ENCODE peak calls at places on chromosomes 2 and 18, in four cellular contexts. L, H, N and U are unnamed samples.

GRCh38 chr2:241859017-241859435 is 332 bp upstream of the PDCD1 start:
- DNase-seq in L (peak), H (no peak), N (no peak), U (no peak)

GRCh38 chr2:240431276-240431662 is 4.2 kb upstream of the GPC1 start:
- DNase-seq in L (no peak), H (no peak), N (no peak), U (no peak)

GRCh38 chr18:32696376-32696775 is 76.4 kb downstream of the KLHL14 start:
- DNase-seq in L (no peak), H (no peak), N (no peak), U (no peak)

GRCh38 chr18:72419914-72420313 is 124.2 kb downstream of the CBLN2 start:
- DNase-seq in L (no peak), H (no peak), N (no peak), U (no peak)

GRCh38 chr2:226611196-226611943 is 188.2 kb downstream of the IRS1 start:
- DNase-seq in L (no peak), H (peak), N (no peak), U (no peak)

GRCh38 chr2:22683911-22684310 is 701.1 kb upstream of the KLHL29 start:
- DNase-seq in L (no peak), H (no peak), N (no peak), U (no peak)

GRCh38 chr2:240501531-240501991 is 56.2 kb downstream of the ANKMY1 start:
- DNase-seq in L (no peak), H (no peak), N (no peak), U (no peak)

GRCh38 chr2:24892928-24893327 is 27.1 kb downstream of the ADCY3 start:
- DNase-seq in L (no peak), H (no peak), N (no peak), U (no peak)

GRCh38 chr2:156675896-156676295 is 239.7 kb downstream of the GPD2 start:
- DNase-seq in L (no peak), H (no peak), N (no peak), U (no peak)

GRCh38 chr18:48950536-48951447 is at the start of gene SMAD7:
- DNase-seq in L (peak), H (no peak), N (no peak), U (peak)

GRCh38 chr2:241204490-241204889 is 16.0 kb downstream of the ANO7 start:
- DNase-seq in L (no peak), H (no peak), N (no peak), U (no peak)

GRCh38 chr2:126796931-126797621 is 101.6 kb upstream of the TEX51 start:
- DNase-seq in L (no peak), H (no peak), N (no peak), U (no peak)

GRCh38 chr2:233380132-233381012 is 26.1 kb downstream of the DGKD start:
- DNase-seq in L (peak), H (no peak), N (no peak), U (no peak)

GRCh38 chr2:200471324-200471848 is 38.5 kb downstream of the KCTD18 start:
- DNase-seq in L (no peak), H (peak), N (peak), U (peak)

GRCh38 chr2:144580521-144581153 is 60.7 kb upstream of the ZEB2 start:
- DNase-seq in L (peak), H (no peak), N (no peak), U (peak)

GRCh38 chr2:209872675-209873074 is 101.0 kb downstream of the UNC80 start:
- DNase-seq in L (no peak), H (peak), N (peak), U (no peak)

GRCh38 chr18:10131036-10131774 is 217.4 kb downstream of the VAPA start:
- DNase-seq in L (no peak), H (no peak), N (no peak), U (no peak)

GRCh38 chr18:41599529-41599928 is 355.5 kb upstream of the PIK3C3 start:
- DNase-seq in L (no peak), H (no peak), N (no peak), U (no peak)

GRCh38 chr2:220227272-220227920 is 600.0 kb downstream of the SLC4A3 start:
- DNase-seq in L (no peak), H (no peak), N (no peak), U (no peak)

GRCh38 chr18:50022985-50023384 is 172.0 kb downstream of the MYO5B start:
- DNase-seq in L (no peak), H (no peak), N (no peak), U (no peak)

GRCh38 chr18:35938562-35938961 is 33.9 kb upstream of the RMP24 start:
- DNase-seq in L (no peak), H (no peak), N (no peak), U (no peak)

GRCh38 chr2:147019296-147019695 is 825.5 kb upstream of the ACVR2A start:
- DNase-seq in L (no peak), H (no peak), N (no peak), U (no peak)

GRCh38 chr18:58552057-58552461 is 76.8 kb downstream of the ALPK2 start:
- DNase-seq in L (no peak), H (peak), N (peak), U (no peak)

DNA sequence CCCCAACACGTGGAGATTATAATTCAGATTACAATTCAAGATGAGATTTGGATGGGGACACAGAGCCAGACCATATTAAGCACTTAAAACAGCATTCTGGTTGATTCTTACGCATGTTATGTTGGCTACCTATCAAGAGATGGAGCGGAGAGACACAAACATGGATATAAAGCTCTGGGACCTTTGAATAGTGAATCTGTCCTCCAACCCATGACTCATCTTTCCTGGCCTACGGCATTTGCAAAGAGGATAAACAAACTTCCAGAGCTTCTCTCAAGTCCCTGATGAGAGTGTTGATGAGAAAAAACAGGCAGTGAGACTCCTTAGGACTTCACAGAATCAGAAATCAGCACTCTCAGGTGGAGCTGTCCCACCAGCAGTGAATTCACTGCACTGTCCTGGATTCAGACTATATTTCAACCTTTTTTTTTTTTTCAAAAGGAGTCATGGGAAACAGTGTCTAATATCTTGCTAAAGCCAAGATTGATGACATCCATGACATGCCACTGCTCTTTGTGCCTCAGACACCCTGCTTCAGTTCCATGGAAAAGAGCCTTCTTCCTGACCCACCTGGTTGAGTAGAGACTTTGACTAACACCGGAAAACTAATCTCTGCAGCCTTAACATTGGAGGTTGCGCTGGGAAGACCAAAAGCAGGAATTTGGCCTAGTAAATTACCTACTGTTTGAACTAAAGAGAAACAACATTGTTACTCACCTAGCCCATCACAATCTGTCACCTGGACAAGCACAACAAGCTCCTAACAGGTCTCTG is 62.1 kb upstream of the NPAS2 start:
- DNase-seq in L (no peak), H (peak), N (no peak), U (peak)
- TF ChIP-seq POLR2AphosphoS5 in L (no peak), H (no peak), N (no peak), U (no peak)

GRCh38 chr2:28336264-28336992 is 56.2 kb upstream of the FOSL2 start:
- DNase-seq in L (no peak), H (no peak), N (no peak), U (no peak)

GRCh38 chr2:28334527-28334891 is 58.1 kb upstream of the FOSL2 start:
- DNase-seq in L (no peak), H (no peak), N (no peak), U (no peak)

GRCh38 chr2:28335666-28336065 is 57.0 kb upstream of the FOSL2 start:
- DNase-seq in L (no peak), H (no peak), N (no peak), U (no peak)

GRCh38 chr2:28332696-28333095 is 60.0 kb upstream of the FOSL2 start:
- DNase-seq in L (no peak), H (no peak), N (no peak), U (no peak)

DNA sequence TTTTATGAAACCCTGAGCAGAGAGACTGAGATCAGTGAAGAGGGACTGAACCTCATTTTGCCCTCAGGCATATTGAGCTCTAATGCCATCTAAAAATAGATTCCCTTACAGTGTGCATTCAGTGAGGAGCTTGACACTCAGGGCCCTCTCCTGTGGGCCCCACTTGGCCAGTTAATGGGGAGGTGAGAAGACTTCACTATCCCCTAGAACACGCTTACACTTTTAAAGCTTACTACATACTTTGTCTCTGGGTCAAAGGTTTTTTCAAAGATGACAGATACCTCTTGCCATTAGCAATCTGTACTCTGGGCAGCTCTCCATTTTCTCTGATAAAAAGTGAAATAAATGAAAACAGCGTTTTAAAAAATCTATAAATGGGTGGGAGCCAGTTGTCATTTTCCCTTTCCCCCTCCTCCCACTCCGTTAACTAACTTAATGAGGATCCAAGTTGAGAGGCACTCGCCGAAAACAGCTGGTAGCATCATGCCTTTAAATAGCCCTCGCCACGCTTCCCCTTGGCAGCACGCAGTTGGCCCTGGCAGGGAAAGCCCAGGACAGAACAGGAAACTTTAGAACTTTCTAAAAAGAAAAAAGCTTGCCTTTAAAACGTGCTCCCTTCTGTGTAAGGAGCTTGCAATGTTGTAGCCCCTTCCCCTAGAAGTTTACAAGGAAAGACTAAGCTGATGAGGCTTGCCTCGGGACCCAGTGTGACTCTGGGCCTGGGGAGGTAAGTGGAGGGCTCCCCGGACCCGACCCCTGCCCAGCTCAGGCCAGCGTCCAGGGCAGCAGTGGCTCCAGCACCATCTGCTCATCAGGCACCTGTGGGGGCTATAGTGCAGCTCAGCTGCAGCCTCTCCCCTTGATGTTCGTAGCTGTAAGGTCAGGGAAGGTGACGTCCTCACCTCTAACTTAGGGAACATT is 58.8 kb upstream of the FOSL2 start:
- DNase-seq in L (no peak), H (no peak), N (no peak), U (no peak)
- TF ChIP-seq POLR2A in L (no peak), H (no peak), N (no peak), U (no peak)

DNA sequence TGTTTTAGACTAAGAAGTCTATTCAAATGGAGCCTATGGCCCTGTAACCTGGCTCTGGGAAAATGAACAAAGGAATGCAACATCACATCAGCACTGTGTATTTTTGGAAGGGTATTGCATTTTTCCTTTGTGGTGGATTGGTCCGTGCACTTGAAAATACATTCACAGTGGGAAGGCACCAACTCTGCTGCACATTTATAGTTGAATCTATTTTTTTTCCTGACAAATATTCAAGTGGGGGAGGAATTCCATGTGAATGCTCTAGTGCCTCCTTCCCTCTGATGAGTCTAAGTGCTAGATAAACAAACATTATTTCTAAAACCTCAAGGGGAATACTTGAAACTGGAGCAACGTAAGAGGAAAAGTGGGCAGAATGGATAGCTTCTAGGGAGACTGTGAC is 208.3 kb downstream of the SLC8A1 start:
- DNase-seq in L (no peak), H (no peak), N (no peak), U (no peak)
- TF ChIP-seq MYC in L (no peak), H (no peak), N (no peak), U (no peak)

GRCh38 chr18:47526147-47526546 is 274.7 kb upstream of the SKOR2 start:
- DNase-seq in L (no peak), H (no peak), N (no peak), U (no peak)
- TF ChIP-seq POLR2AphosphoS5 in L (no peak), H (no peak), N (no peak), U (no peak)